ENCODE peak calls at places on chromosome 5, in seven cellular contexts. L is A673; G is IMR-90; W is CD8-positive, alpha-beta memory T cell; Z is tibial nerve; S is CD4-positive, alpha-beta T cell; N is Karpas-422. F is an unnamed sample.

GRCh38 chr5:93915142-93915553 is 173.7 kb upstream of the POU5F2 start:
- DNase-seq in L (peak; percentile 71), G (peak; percentile 73), W (no peak), Z (no peak), S (no peak), N (peak; percentile 77), F (no peak)

GRCh38 chr5:9454012-9454481 is 91.8 kb downstream of the SEMA5A start:
- DNase-seq in L (no peak), G (no peak), W (no peak), Z (no peak), S (no peak), N (no peak), F (no peak)

GRCh38 chr5:116359575-116359974 is 215.0 kb downstream of the SEMA6A start:
- DNase-seq in L (peak; percentile 36), G (no peak), W (no peak), Z (no peak), S (no peak), N (no peak), F (no peak)

GRCh38 chr5:180330810-180331646 is 22.1 kb downstream of the GFPT2 start:
- DNase-seq in L (no peak), G (peak; percentile 99), W (no peak), Z (peak; percentile 81), S (no peak), N (no peak), F (no peak)

GRCh38 chr5:87541033-87541432 is 128.3 kb upstream of the CCNH start:
- DNase-seq in L (peak; percentile 79), G (peak; percentile 33), W (no peak), Z (peak; percentile 77), S (no peak), N (peak; percentile 41), F (peak; percentile 90)

GRCh38 chr5:87195104-87195581 is 72.5 kb upstream of the RASA1 start:
- DNase-seq in L (peak; percentile 74), G (peak; percentile 85), W (no peak), Z (no peak), S (no peak), N (no peak), F (no peak)

GRCh38 chr5:138602371-138603000 is 27.3 kb upstream of the HSPA9 start:
- DNase-seq in L (no peak), G (no peak), W (no peak), Z (no peak), S (no peak), N (no peak), F (no peak)

GRCh38 chr5:120938604-120939003 is 474.5 kb downstream of the PRR16 start:
- DNase-seq in L (no peak), G (no peak), W (no peak), Z (no peak), S (no peak), N (no peak), F (no peak)

GRCh38 chr5:123527190-123527589 is 15.2 kb downstream of the CSNK1G3 start:
- DNase-seq in L (no peak), G (no peak), W (no peak), Z (no peak), S (no peak), N (no peak), F (no peak)

GRCh38 chr5:141192110-141192725 is at the start of gene PCDHB10:
- DNase-seq in L (peak; percentile 78), G (peak; percentile 5), W (no peak), Z (no peak), S (no peak), N (peak; percentile 83), F (peak; percentile 86)
- H3K9me3 ChIP-seq in L (peaks cover 15% of the 10 kb centered on the region), G (peaks cover 10% of the 10 kb centered on the region), W (peaks cover 5% of the 10 kb centered on the region), Z (peaks cover 4% of the 10 kb centered on the region), S (peaks cover 22% of the 10 kb centered on the region), N (peaks cover 9% of the 10 kb centered on the region), F (no peaks in the 10 kb centered on the region)

DNA sequence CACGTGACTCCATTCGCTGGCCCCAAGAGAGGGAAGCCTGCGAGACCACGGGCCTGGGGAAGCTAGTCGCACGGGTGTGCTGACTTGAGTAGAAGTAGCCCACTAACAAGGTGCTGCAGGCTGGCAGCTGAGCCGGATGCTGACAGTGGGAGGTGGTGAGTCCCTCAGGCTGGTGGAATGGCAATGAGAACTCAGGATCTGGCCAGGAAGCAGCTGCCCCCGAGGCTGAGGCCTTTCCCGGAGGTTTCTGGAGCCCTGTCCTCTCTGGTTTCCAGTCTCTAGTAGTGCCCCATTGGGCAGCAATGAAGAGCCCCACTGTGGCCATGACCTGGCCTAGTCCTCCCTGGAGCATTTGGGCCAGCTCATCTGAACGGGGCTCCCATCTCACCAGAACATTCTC is 366.7 kb upstream of the IRX4 start:
- DNase-seq in L (no peak), G (no peak), W (no peak), Z (no peak), S (no peak), N (no peak), F (no peak)
- H3K9me3 ChIP-seq in L (peaks cover 17% of the 10 kb centered on the region), G (peaks cover 26% of the 10 kb centered on the region), W (no peaks in the 10 kb centered on the region), Z (no peaks in the 10 kb centered on the region), S (no peaks in the 10 kb centered on the region), N (no peaks in the 10 kb centered on the region), F (no peaks in the 10 kb centered on the region)

DNA sequence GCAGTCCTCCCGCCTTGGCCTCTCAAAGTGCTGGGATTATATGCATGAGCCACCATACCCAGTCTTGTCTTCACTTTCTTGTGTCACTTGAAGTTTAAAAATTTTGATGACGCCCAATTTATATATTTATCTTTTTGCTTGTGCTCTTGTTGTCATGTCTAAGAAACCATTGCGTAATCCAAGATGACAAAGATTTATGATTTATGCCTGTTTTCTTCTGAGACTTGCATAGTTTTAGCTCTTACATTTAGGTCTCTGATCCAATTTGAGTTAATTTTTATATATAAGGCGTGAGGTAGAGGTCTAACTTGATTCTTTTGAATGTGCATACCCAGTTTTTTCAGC is 18.6 kb downstream of the ANKHD1 start:
- DNase-seq in L (no peak), G (no peak), W (no peak), Z (no peak), S (no peak), N (no peak), F (no peak)
- H3K9me3 ChIP-seq in L (no peaks in the 10 kb centered on the region), G (no peaks in the 10 kb centered on the region), W (no peaks in the 10 kb centered on the region), Z (no peaks in the 10 kb centered on the region), S (no peaks in the 10 kb centered on the region), N (no peaks in the 10 kb centered on the region), F (no peaks in the 10 kb centered on the region)

DNA sequence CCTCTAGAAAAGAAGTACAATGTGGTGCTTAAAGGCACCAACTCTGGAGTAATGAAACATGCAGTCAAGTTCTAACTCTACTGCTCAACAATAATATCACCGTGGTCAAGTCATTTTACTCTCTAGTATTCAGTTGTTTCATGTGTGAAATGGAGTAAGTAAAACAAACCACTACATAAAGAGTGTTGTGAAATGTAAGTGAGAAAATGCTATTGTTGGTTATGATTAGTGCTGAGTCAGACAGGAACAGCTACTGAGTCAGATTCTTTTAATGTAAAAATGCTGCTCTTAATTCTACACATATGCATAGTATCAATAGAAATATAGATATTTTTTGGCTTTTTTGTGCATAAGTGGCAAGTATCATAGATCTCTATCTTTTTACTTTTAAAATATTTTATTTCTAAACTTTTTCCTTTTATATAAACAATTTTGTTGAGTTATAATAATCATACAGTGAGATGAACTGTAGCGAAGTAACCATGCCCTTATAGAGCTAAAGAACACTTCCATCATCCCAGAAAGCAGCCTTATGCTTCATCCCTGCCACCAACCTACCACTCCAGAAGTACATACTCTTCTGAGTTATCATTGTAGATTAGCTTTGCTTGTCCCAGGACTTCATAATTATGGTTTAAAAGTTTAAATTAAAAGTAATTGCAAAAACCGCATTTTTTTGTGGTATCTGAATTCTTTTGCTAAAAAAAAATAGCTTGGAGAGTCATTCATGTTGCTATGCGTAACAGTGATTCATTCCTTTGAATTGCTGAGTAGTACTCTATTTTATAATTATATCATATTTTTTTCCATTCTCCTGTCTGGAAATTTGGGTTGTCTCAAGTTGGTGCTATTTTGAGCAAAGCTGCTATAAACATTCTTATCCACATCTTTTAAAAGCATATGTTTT is 548.2 kb upstream of the CLINT1 start:
- DNase-seq in L (no peak), G (peak; percentile 74), W (no peak), Z (no peak), S (no peak), N (no peak), F (no peak)
- H3K9me3 ChIP-seq in L (no peaks in the 10 kb centered on the region), G (peaks cover 9% of the 10 kb centered on the region), W (no peaks in the 10 kb centered on the region), Z (no peaks in the 10 kb centered on the region), S (peaks cover 7% of the 10 kb centered on the region), N (no peaks in the 10 kb centered on the region), F (no peaks in the 10 kb centered on the region)

GRCh38 chr5:141260458-141261237 is 15.5 kb downstream of the PCDHB15 start:
- DNase-seq in L (peak; percentile 23), G (peak; percentile 2), W (no peak), Z (no peak), S (no peak), N (peak; percentile 48), F (no peak)
- H3K9me3 ChIP-seq in L (peaks cover 93% of the 10 kb centered on the region), G (peaks cover 44% of the 10 kb centered on the region), W (peaks cover 48% of the 10 kb centered on the region), Z (peaks cover 54% of the 10 kb centered on the region), S (peaks cover 98% of the 10 kb centered on the region), N (peaks cover 61% of the 10 kb centered on the region), F (peaks cover 3% of the 10 kb centered on the region)

DNA sequence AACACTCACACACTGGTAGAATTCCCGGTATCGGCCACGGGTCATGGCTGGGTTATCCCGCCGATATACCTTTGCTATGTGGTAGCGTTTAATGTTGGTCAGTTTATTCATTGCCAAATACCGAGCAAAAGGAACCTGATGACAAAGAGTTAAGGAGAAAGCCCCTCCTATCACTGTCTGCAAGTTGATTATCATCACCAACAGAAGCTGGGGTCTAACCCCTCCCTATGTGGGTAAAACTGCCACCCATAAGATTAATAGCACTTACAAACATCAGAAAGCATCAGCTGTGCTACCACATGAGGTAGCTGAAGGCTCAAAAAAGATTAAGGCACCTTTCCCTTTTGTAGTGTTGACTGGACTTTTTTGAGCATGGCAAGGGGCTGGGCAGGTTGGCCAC is 5.6 kb upstream of the DND1 start:
- DNase-seq in L (no peak), G (no peak), W (no peak), Z (no peak), S (no peak), N (no peak), F (no peak)
- H3K9me3 ChIP-seq in L (no peaks in the 10 kb centered on the region), G (no peaks in the 10 kb centered on the region), W (no peaks in the 10 kb centered on the region), Z (no peaks in the 10 kb centered on the region), S (no peaks in the 10 kb centered on the region), N (no peaks in the 10 kb centered on the region), F (no peaks in the 10 kb centered on the region)